ENCODE peak calls at places on chromosome 1, in nine cellular contexts. One of them, this sample, is unnamed. For H3K4me1, the result is how much of the 10 kb centered on the place peaks cover.

GRCh38 chr1:109910963-109911798 is 532 bp downstream of the CSF1 start:
- DNase-seq in upper lobe of left lung: peak
- DNase-seq in tibial nerve: no peak
- DNase-seq in neural progenitor cell: peak
- DNase-seq in CD8-positive, alpha-beta T cell: peak
- DNase-seq in GM23338: peak
- DNase-seq in lower lobe of right lung: no peak
- DNase-seq in CD4-positive, alpha-beta memory T cell: peak
- DNase-seq in mesendoderm: peak
- DNase-seq in this sample: no peak

GRCh38 chr1:94661431-94661830 is 119.9 kb upstream of the F3 start:
- DNase-seq in upper lobe of left lung: no peak
- DNase-seq in tibial nerve: no peak
- DNase-seq in neural progenitor cell: no peak
- DNase-seq in CD8-positive, alpha-beta T cell: no peak
- DNase-seq in GM23338: no peak
- DNase-seq in lower lobe of right lung: no peak
- DNase-seq in CD4-positive, alpha-beta memory T cell: no peak
- DNase-seq in mesendoderm: no peak
- DNase-seq in this sample: no peak

GRCh38 chr1:176603696-176604095 is 140.7 kb downstream of the PAPPA2 start:
- DNase-seq in upper lobe of left lung: no peak
- DNase-seq in tibial nerve: no peak
- DNase-seq in neural progenitor cell: no peak
- DNase-seq in CD8-positive, alpha-beta T cell: no peak
- DNase-seq in GM23338: no peak
- DNase-seq in lower lobe of right lung: no peak
- DNase-seq in CD4-positive, alpha-beta memory T cell: no peak
- DNase-seq in mesendoderm: no peak
- DNase-seq in this sample: no peak

GRCh38 chr1:178645157-178645825 is 79.8 kb upstream of the RALGPS2 start:
- DNase-seq in upper lobe of left lung: no peak
- DNase-seq in tibial nerve: no peak
- DNase-seq in neural progenitor cell: peak
- DNase-seq in CD8-positive, alpha-beta T cell: no peak
- DNase-seq in GM23338: peak
- DNase-seq in lower lobe of right lung: no peak
- DNase-seq in CD4-positive, alpha-beta memory T cell: no peak
- DNase-seq in mesendoderm: peak
- DNase-seq in this sample: no peak

GRCh38 chr1:21874778-21875547 is 62.1 kb downstream of the HSPG2 start:
- DNase-seq in upper lobe of left lung: peak
- DNase-seq in tibial nerve: no peak
- DNase-seq in neural progenitor cell: no peak
- DNase-seq in CD8-positive, alpha-beta T cell: no peak
- DNase-seq in GM23338: no peak
- DNase-seq in lower lobe of right lung: no peak
- DNase-seq in CD4-positive, alpha-beta memory T cell: no peak
- DNase-seq in mesendoderm: no peak
- DNase-seq in this sample: no peak

GRCh38 chr1:241834733-241835377 is 13.1 kb upstream of the EXO1 start:
- DNase-seq in upper lobe of left lung: no peak
- DNase-seq in tibial nerve: no peak
- DNase-seq in neural progenitor cell: peak
- DNase-seq in CD8-positive, alpha-beta T cell: no peak
- DNase-seq in GM23338: peak
- DNase-seq in lower lobe of right lung: no peak
- DNase-seq in CD4-positive, alpha-beta memory T cell: no peak
- DNase-seq in mesendoderm: peak
- DNase-seq in this sample: no peak

GRCh38 chr1:59455206-59455605 is 158.3 kb downstream of the FGGY start:
- DNase-seq in upper lobe of left lung: no peak
- DNase-seq in tibial nerve: no peak
- DNase-seq in neural progenitor cell: no peak
- DNase-seq in CD8-positive, alpha-beta T cell: no peak
- DNase-seq in GM23338: no peak
- DNase-seq in lower lobe of right lung: no peak
- DNase-seq in CD4-positive, alpha-beta memory T cell: no peak
- DNase-seq in mesendoderm: no peak
- DNase-seq in this sample: no peak

GRCh38 chr1:221442056-221442455 is 299.8 kb downstream of the DUSP10 start:
- DNase-seq in upper lobe of left lung: no peak
- DNase-seq in tibial nerve: no peak
- DNase-seq in neural progenitor cell: peak
- DNase-seq in CD8-positive, alpha-beta T cell: no peak
- DNase-seq in GM23338: no peak
- DNase-seq in lower lobe of right lung: no peak
- DNase-seq in CD4-positive, alpha-beta memory T cell: no peak
- DNase-seq in mesendoderm: no peak
- DNase-seq in this sample: no peak

GRCh38 chr1:201463071-201463552 is 5.9 kb downstream of the PHLDA3 start:
- DNase-seq in upper lobe of left lung: no peak
- DNase-seq in tibial nerve: no peak
- DNase-seq in neural progenitor cell: peak
- DNase-seq in CD8-positive, alpha-beta T cell: no peak
- DNase-seq in GM23338: peak
- DNase-seq in lower lobe of right lung: peak
- DNase-seq in CD4-positive, alpha-beta memory T cell: no peak
- DNase-seq in mesendoderm: no peak
- DNase-seq in this sample: no peak
- H3K27ac ChIP-seq in upper lobe of left lung: peak
- H3K27ac ChIP-seq in tibial nerve: peak
- H3K27ac ChIP-seq in neural progenitor cell: no peak
- H3K27ac ChIP-seq in CD8-positive, alpha-beta T cell: no peak
- H3K27ac ChIP-seq in GM23338: no peak
- H3K27ac ChIP-seq in lower lobe of right lung: peak
- H3K27ac ChIP-seq in CD4-positive, alpha-beta memory T cell: no peak
- H3K27ac ChIP-seq in mesendoderm: no peak
- H3K27ac ChIP-seq in this sample: peak

GRCh38 chr1:154962238-154962678 is 676 bp upstream of the PYGO2 start:
- DNase-seq in upper lobe of left lung: no peak
- DNase-seq in tibial nerve: no peak
- DNase-seq in neural progenitor cell: peak
- DNase-seq in CD8-positive, alpha-beta T cell: no peak
- DNase-seq in GM23338: peak
- DNase-seq in lower lobe of right lung: peak
- DNase-seq in CD4-positive, alpha-beta memory T cell: no peak
- DNase-seq in mesendoderm: peak
- DNase-seq in this sample: no peak

GRCh38 chr1:154963643-154964042 is 2.1 kb upstream of the PYGO2 start:
- DNase-seq in upper lobe of left lung: no peak
- DNase-seq in tibial nerve: no peak
- DNase-seq in neural progenitor cell: no peak
- DNase-seq in CD8-positive, alpha-beta T cell: no peak
- DNase-seq in GM23338: no peak
- DNase-seq in lower lobe of right lung: peak
- DNase-seq in CD4-positive, alpha-beta memory T cell: no peak
- DNase-seq in mesendoderm: no peak
- DNase-seq in this sample: no peak

GRCh38 chr1:154964359-154964758 is 2.8 kb upstream of the PYGO2 start:
- DNase-seq in upper lobe of left lung: no peak
- DNase-seq in tibial nerve: no peak
- DNase-seq in neural progenitor cell: no peak
- DNase-seq in CD8-positive, alpha-beta T cell: no peak
- DNase-seq in GM23338: no peak
- DNase-seq in lower lobe of right lung: no peak
- DNase-seq in CD4-positive, alpha-beta memory T cell: no peak
- DNase-seq in mesendoderm: no peak
- DNase-seq in this sample: no peak

GRCh38 chr1:154961497-154962237 is at the start of gene PYGO2:
- DNase-seq in upper lobe of left lung: peak
- DNase-seq in tibial nerve: peak
- DNase-seq in neural progenitor cell: peak
- DNase-seq in CD8-positive, alpha-beta T cell: peak
- DNase-seq in GM23338: peak
- DNase-seq in lower lobe of right lung: peak
- DNase-seq in CD4-positive, alpha-beta memory T cell: peak
- DNase-seq in mesendoderm: peak
- DNase-seq in this sample: peak

DNA sequence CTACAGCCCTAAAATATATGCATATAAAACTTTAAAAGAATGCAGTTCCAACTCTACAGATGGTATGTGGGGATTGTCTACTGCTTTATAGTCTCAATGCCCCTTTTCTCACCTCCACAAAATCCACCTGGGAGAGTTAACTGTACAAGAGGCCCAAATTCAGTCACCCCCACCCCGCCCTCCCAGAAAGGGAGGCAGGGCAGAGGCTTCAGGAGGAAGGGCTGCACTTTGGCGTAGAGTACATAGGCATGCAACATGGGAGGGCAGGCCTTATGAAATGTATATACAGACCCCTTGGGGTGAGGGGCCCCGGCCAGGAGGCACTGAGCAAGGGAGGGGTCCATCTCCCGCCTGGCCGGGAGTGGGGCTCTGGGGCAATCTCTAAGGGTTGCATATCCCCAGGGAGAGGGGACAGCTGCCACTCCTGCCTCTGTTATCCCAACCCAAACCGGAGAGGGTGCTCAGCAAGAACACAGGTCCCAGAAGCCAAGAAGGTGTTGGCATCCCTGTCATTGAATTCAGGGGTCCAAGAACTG is 1.3 kb upstream of the PYGO2 start:
- DNase-seq in upper lobe of left lung: no peak
- DNase-seq in tibial nerve: no peak
- DNase-seq in neural progenitor cell: no peak
- DNase-seq in CD8-positive, alpha-beta T cell: no peak
- DNase-seq in GM23338: no peak
- DNase-seq in lower lobe of right lung: peak
- DNase-seq in CD4-positive, alpha-beta memory T cell: no peak
- DNase-seq in mesendoderm: no peak
- DNase-seq in this sample: no peak
- H3K4me3 ChIP-seq in upper lobe of left lung: no peak
- H3K4me3 ChIP-seq in tibial nerve: peak
- H3K4me3 ChIP-seq in neural progenitor cell: peak
- H3K4me3 ChIP-seq in CD8-positive, alpha-beta T cell: no peak
- H3K4me3 ChIP-seq in GM23338: peak
- H3K4me3 ChIP-seq in lower lobe of right lung: peak
- H3K4me3 ChIP-seq in CD4-positive, alpha-beta memory T cell: peak
- H3K4me3 ChIP-seq in mesendoderm: no peak
- H3K4me3 ChIP-seq in this sample: peak

DNA sequence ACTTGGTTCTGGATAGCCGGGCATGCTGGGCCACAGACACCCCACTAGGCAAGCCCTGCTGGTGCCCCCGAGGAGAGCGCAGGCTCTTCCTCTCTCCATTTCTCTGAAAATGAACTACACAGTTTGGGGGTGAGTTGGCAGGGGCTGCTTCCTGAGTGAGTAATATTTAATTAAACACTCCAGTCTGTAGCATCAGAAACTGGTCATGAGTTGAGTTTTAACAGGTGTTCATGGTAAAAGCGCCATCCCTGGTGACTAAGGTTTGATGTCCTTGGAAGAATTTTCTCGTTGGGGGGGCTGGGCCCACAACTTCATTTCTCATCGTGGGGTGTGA is 1.7 kb downstream of the SPSB1 start:
- DNase-seq in upper lobe of left lung: no peak
- DNase-seq in tibial nerve: no peak
- DNase-seq in neural progenitor cell: no peak
- DNase-seq in CD8-positive, alpha-beta T cell: no peak
- DNase-seq in GM23338: no peak
- DNase-seq in lower lobe of right lung: no peak
- DNase-seq in CD4-positive, alpha-beta memory T cell: no peak
- DNase-seq in mesendoderm: no peak
- DNase-seq in this sample: no peak
- H3K4me1 ChIP-seq in upper lobe of left lung: half or more
- H3K4me1 ChIP-seq in tibial nerve: under half
- H3K4me1 ChIP-seq in neural progenitor cell: under half
- H3K4me1 ChIP-seq in CD8-positive, alpha-beta T cell: under half
- H3K4me1 ChIP-seq in GM23338: under half
- H3K4me1 ChIP-seq in lower lobe of right lung: under half
- H3K4me1 ChIP-seq in CD4-positive, alpha-beta memory T cell: under half
- H3K4me1 ChIP-seq in mesendoderm: under half
- H3K4me1 ChIP-seq in this sample: under half

GRCh38 chr1:43366601-43367025 is 1.2 kb downstream of the ELOVL1 start:
- DNase-seq in upper lobe of left lung: no peak
- DNase-seq in tibial nerve: no peak
- DNase-seq in neural progenitor cell: peak
- DNase-seq in CD8-positive, alpha-beta T cell: no peak
- DNase-seq in GM23338: peak
- DNase-seq in lower lobe of right lung: no peak
- DNase-seq in CD4-positive, alpha-beta memory T cell: no peak
- DNase-seq in mesendoderm: peak
- DNase-seq in this sample: no peak
- H3K27ac ChIP-seq in upper lobe of left lung: peak
- H3K27ac ChIP-seq in tibial nerve: peak
- H3K27ac ChIP-seq in neural progenitor cell: no peak
- H3K27ac ChIP-seq in CD8-positive, alpha-beta T cell: peak
- H3K27ac ChIP-seq in GM23338: no peak
- H3K27ac ChIP-seq in lower lobe of right lung: peak
- H3K27ac ChIP-seq in CD4-positive, alpha-beta memory T cell: peak
- H3K27ac ChIP-seq in mesendoderm: no peak
- H3K27ac ChIP-seq in this sample: peak

DNA sequence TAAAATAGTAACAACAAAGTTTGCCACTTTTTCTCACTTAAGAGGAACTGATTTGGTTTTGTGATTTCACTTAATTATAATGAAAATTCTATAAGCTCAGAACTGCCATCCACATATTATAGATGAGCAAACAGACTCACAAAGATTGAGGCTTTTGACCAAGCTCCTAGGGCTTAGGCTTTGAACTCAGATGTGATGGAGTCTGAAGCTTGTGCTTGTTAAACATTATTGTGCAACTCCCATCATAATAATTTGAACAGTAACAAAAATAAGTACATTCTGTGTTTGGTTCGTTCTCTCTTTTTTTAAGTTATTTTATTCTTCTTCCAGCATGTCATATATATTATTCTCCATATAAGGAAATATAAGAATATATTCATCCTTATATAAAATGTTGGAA is 403.4 kb downstream of the PTPRC start:
- DNase-seq in upper lobe of left lung: no peak
- DNase-seq in tibial nerve: no peak
- DNase-seq in neural progenitor cell: no peak
- DNase-seq in CD8-positive, alpha-beta T cell: no peak
- DNase-seq in GM23338: no peak
- DNase-seq in lower lobe of right lung: no peak
- DNase-seq in CD4-positive, alpha-beta memory T cell: no peak
- DNase-seq in mesendoderm: no peak
- DNase-seq in this sample: no peak
- H3K4me3 ChIP-seq in upper lobe of left lung: no peak
- H3K4me3 ChIP-seq in tibial nerve: no peak
- H3K4me3 ChIP-seq in neural progenitor cell: no peak
- H3K4me3 ChIP-seq in CD8-positive, alpha-beta T cell: no peak
- H3K4me3 ChIP-seq in GM23338: no peak
- H3K4me3 ChIP-seq in lower lobe of right lung: no peak
- H3K4me3 ChIP-seq in CD4-positive, alpha-beta memory T cell: no peak
- H3K4me3 ChIP-seq in mesendoderm: no peak
- H3K4me3 ChIP-seq in this sample: no peak

DNA sequence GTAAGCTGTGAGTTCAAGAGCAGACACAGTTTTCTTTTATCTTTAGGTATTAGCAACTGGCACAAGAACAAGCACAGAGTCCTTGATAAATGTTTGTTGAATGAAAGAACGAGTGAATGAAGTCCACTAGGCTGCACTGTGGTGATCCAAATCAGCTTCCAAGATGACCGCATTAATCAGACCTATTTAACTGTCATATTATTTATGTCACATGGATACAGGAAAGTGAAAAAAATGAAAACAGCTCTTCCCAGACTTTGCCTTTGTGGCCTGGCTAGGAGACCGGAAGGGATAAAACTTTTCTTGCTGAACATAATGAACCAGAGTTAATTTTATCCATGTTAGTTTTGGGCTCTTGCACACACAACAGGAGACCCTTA is 261.3 kb downstream of the TNR start:
- DNase-seq in upper lobe of left lung: no peak
- DNase-seq in tibial nerve: no peak
- DNase-seq in neural progenitor cell: no peak
- DNase-seq in CD8-positive, alpha-beta T cell: no peak
- DNase-seq in GM23338: no peak
- DNase-seq in lower lobe of right lung: no peak
- DNase-seq in CD4-positive, alpha-beta memory T cell: no peak
- DNase-seq in mesendoderm: no peak
- DNase-seq in this sample: no peak
- H3K4me1 ChIP-seq in upper lobe of left lung: under half
- H3K4me1 ChIP-seq in tibial nerve: under half
- H3K4me1 ChIP-seq in neural progenitor cell: under half
- H3K4me1 ChIP-seq in CD8-positive, alpha-beta T cell: under half
- H3K4me1 ChIP-seq in GM23338: under half
- H3K4me1 ChIP-seq in lower lobe of right lung: under half
- H3K4me1 ChIP-seq in CD4-positive, alpha-beta memory T cell: under half
- H3K4me1 ChIP-seq in mesendoderm: under half
- H3K4me1 ChIP-seq in this sample: under half

This sample was measured in ascending aorta.